ENCODE peak calls at places on chromosomes 16 and 17, in four cellular contexts. One of them, this sample, is unnamed. For H3K4me1 and H3K9me3, the result is how much of the 10 kb centered on the place peaks cover.

GRCh38 chr16:47056704-47057630 is 83.5 kb upstream of the DNAJA2 start:
- DNase-seq in small intestine: no peak
- DNase-seq in cardiac muscle cell: no peak
- DNase-seq in endothelial cell of umbilical vein: no peak
- DNase-seq in this sample: no peak

GRCh38 chr17:59093702-59094231 is 12.9 kb downstream of the TRIM37 start:
- DNase-seq in small intestine: no peak
- DNase-seq in cardiac muscle cell: peak
- DNase-seq in endothelial cell of umbilical vein: peak
- DNase-seq in this sample: peak

GRCh38 chr16:84307209-84307954 is 12.7 kb downstream of the WFDC1 start:
- DNase-seq in small intestine: no peak
- DNase-seq in cardiac muscle cell: no peak
- DNase-seq in endothelial cell of umbilical vein: no peak
- DNase-seq in this sample: no peak

GRCh38 chr16:9259914-9260608 is 168.6 kb downstream of the HAPSTR1 start:
- DNase-seq in small intestine: no peak
- DNase-seq in cardiac muscle cell: no peak
- DNase-seq in endothelial cell of umbilical vein: no peak
- DNase-seq in this sample: no peak

GRCh38 chr17:1398028-1398427 is 2.0 kb downstream of the YWHAE start:
- DNase-seq in small intestine: no peak
- DNase-seq in cardiac muscle cell: peak
- DNase-seq in endothelial cell of umbilical vein: no peak
- DNase-seq in this sample: no peak

GRCh38 chr17:32461853-32462617 is 17.7 kb downstream of the PSMD11 start:
- DNase-seq in small intestine: peak
- DNase-seq in cardiac muscle cell: peak
- DNase-seq in endothelial cell of umbilical vein: peak
- DNase-seq in this sample: peak

GRCh38 chr16:66446737-66447136 is 19.6 kb downstream of the BEAN1 start:
- DNase-seq in small intestine: no peak
- DNase-seq in cardiac muscle cell: no peak
- DNase-seq in endothelial cell of umbilical vein: no peak
- DNase-seq in this sample: no peak

GRCh38 chr17:77307479-77308198 is 166.9 kb downstream of the SEC14L1 start:
- DNase-seq in small intestine: no peak
- DNase-seq in cardiac muscle cell: peak
- DNase-seq in endothelial cell of umbilical vein: no peak
- DNase-seq in this sample: no peak

GRCh38 chr17:58279736-58280479 is 827 bp downstream of the MPO start:
- DNase-seq in small intestine: no peak
- DNase-seq in cardiac muscle cell: no peak
- DNase-seq in endothelial cell of umbilical vein: no peak
- DNase-seq in this sample: no peak

GRCh38 chr16:49986351-49987124 is 38.5 kb upstream of the CNEP1R1 start:
- DNase-seq in small intestine: no peak
- DNase-seq in cardiac muscle cell: peak
- DNase-seq in endothelial cell of umbilical vein: peak
- DNase-seq in this sample: no peak

GRCh38 chr16:20940864-20941634 is 40.5 kb downstream of the LYRM1 start:
- DNase-seq in small intestine: peak
- DNase-seq in cardiac muscle cell: no peak
- DNase-seq in endothelial cell of umbilical vein: no peak
- DNase-seq in this sample: no peak

GRCh38 chr16:87780385-87780989 is 14.7 kb upstream of the KLHDC4 start:
- DNase-seq in small intestine: peak
- DNase-seq in cardiac muscle cell: peak
- DNase-seq in endothelial cell of umbilical vein: peak
- DNase-seq in this sample: no peak

GRCh38 chr16:25184771-25185170 is 32.0 kb upstream of the AQP8 start:
- DNase-seq in small intestine: no peak
- DNase-seq in cardiac muscle cell: no peak
- DNase-seq in endothelial cell of umbilical vein: no peak
- DNase-seq in this sample: no peak

GRCh38 chr16:83689385-83689831 is 118.4 kb upstream of the HSBP1 start:
- DNase-seq in small intestine: peak
- DNase-seq in cardiac muscle cell: peak
- DNase-seq in endothelial cell of umbilical vein: peak
- DNase-seq in this sample: no peak

GRCh38 chr17:49495842-49496182 is 719 bp downstream of the NGFR start:
- DNase-seq in small intestine: no peak
- DNase-seq in cardiac muscle cell: no peak
- DNase-seq in endothelial cell of umbilical vein: no peak
- DNase-seq in this sample: no peak

GRCh38 chr17:79948406-79948917 is 87.2 kb downstream of the TBC1D16 start:
- DNase-seq in small intestine: no peak
- DNase-seq in cardiac muscle cell: no peak
- DNase-seq in endothelial cell of umbilical vein: no peak
- DNase-seq in this sample: no peak

GRCh38 chr17:50731575-50732460 is 12.4 kb downstream of the LUC7L3 start:
- DNase-seq in small intestine: peak
- DNase-seq in cardiac muscle cell: no peak
- DNase-seq in endothelial cell of umbilical vein: no peak
- DNase-seq in this sample: no peak
- H3K4me1 ChIP-seq in small intestine: under half
- H3K4me1 ChIP-seq in cardiac muscle cell: under half
- H3K4me1 ChIP-seq in endothelial cell of umbilical vein: under half
- H3K4me1 ChIP-seq in this sample: under half

GRCh38 chr16:35492225-35492624 is 2032.8 kb downstream of the TP53TG3F start:
- DNase-seq in small intestine: no peak
- DNase-seq in cardiac muscle cell: no peak
- DNase-seq in endothelial cell of umbilical vein: no peak
- DNase-seq in this sample: no peak
- H3K9me3 ChIP-seq in small intestine: under half
- H3K9me3 ChIP-seq in cardiac muscle cell: under half
- H3K9me3 ChIP-seq in endothelial cell of umbilical vein: under half
- H3K9me3 ChIP-seq in this sample: under half

GRCh38 chr16:4588961-4589360 is 25.7 kb downstream of the UBALD1 start:
- DNase-seq in small intestine: no peak
- DNase-seq in cardiac muscle cell: no peak
- DNase-seq in endothelial cell of umbilical vein: no peak
- DNase-seq in this sample: no peak

GRCh38 chr16:4591706-4592470 is 22.8 kb downstream of the UBALD1 start:
- DNase-seq in small intestine: no peak
- DNase-seq in cardiac muscle cell: no peak
- DNase-seq in endothelial cell of umbilical vein: no peak
- DNase-seq in this sample: no peak

GRCh38 chr16:4591191-4591590 is 23.5 kb downstream of the UBALD1 start:
- DNase-seq in small intestine: no peak
- DNase-seq in cardiac muscle cell: no peak
- DNase-seq in endothelial cell of umbilical vein: no peak
- DNase-seq in this sample: no peak

DNA sequence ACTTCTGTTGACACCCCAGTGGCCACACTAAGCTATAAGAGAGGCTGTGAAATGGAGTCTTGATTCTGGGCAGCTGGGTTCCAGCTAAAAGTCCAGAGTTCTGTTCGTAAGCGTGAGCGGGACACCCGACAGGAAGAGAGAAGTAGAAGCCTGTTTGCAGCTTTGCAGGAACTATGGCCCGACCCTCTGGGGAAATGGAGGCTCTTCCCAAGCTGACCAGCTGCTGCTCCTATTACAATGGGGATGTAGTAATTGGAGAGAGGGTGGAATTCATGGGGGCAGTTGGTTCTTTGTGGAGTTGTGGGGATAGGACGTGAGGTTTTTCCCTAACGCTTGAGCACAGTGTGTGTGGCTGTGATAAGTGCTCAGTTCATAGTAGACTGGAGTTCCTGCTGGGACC is 28.4 kb downstream of the UBALD1 start:
- DNase-seq in small intestine: no peak
- DNase-seq in cardiac muscle cell: no peak
- DNase-seq in endothelial cell of umbilical vein: no peak
- DNase-seq in this sample: no peak
- H3K4me1 ChIP-seq in small intestine: under half
- H3K4me1 ChIP-seq in cardiac muscle cell: under half
- H3K4me1 ChIP-seq in endothelial cell of umbilical vein: under half
- H3K4me1 ChIP-seq in this sample: under half

DNA sequence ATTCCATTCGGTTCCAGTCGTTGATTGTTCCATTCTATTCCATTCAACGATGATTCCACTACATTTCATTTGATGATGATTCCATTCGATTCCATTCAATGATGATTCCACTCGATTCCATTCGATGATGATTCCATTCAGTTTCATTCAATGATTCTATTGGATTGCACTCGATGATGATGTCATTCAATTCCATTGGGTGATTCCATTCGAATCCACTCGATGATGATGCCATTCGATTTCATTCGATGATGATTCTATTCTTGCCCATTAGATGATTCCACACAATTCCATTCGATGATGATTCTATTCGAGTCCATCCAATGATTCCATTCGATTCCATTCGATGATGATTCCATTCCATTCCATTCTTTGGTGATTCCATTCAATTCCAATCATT is 1283.7 kb downstream of the TP53TG3F start:
- DNase-seq in small intestine: no peak
- DNase-seq in cardiac muscle cell: no peak
- DNase-seq in endothelial cell of umbilical vein: no peak
- DNase-seq in this sample: no peak
- H3K9me3 ChIP-seq in small intestine: under half
- H3K9me3 ChIP-seq in cardiac muscle cell: under half
- H3K9me3 ChIP-seq in endothelial cell of umbilical vein: under half
- H3K9me3 ChIP-seq in this sample: under half

GRCh38 chr17:10115536-10115932 is 82.9 kb downstream of the GAS7 start:
- DNase-seq in small intestine: no peak
- DNase-seq in cardiac muscle cell: peak
- DNase-seq in endothelial cell of umbilical vein: no peak
- DNase-seq in this sample: no peak
- H3K4me1 ChIP-seq in small intestine: under half
- H3K4me1 ChIP-seq in cardiac muscle cell: under half
- H3K4me1 ChIP-seq in endothelial cell of umbilical vein: under half
- H3K4me1 ChIP-seq in this sample: under half

DNA sequence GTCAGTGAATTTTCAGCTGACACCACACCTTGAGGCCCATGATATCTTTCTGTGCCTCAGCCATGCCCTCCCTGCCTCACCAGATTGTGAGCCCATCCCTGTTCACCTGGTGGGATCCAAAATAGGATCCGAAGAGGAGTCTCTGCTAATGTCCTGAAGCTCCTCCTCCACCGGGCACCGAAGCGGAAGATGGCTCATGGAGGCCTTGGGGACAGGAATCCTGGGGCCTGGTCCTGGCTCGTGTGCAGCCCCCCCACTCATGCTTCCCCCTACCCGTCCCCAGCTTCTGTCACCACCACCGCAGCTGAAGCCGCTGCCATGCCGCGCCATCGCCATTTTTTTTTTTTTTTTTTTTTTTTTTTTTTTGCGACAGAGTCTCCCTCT is 1683.4 kb downstream of the TP53TG3F start:
- DNase-seq in small intestine: no peak
- DNase-seq in cardiac muscle cell: no peak
- DNase-seq in endothelial cell of umbilical vein: no peak
- DNase-seq in this sample: no peak
- H3K9me3 ChIP-seq in small intestine: under half
- H3K9me3 ChIP-seq in cardiac muscle cell: under half
- H3K9me3 ChIP-seq in endothelial cell of umbilical vein: under half
- H3K9me3 ChIP-seq in this sample: under half

DNA sequence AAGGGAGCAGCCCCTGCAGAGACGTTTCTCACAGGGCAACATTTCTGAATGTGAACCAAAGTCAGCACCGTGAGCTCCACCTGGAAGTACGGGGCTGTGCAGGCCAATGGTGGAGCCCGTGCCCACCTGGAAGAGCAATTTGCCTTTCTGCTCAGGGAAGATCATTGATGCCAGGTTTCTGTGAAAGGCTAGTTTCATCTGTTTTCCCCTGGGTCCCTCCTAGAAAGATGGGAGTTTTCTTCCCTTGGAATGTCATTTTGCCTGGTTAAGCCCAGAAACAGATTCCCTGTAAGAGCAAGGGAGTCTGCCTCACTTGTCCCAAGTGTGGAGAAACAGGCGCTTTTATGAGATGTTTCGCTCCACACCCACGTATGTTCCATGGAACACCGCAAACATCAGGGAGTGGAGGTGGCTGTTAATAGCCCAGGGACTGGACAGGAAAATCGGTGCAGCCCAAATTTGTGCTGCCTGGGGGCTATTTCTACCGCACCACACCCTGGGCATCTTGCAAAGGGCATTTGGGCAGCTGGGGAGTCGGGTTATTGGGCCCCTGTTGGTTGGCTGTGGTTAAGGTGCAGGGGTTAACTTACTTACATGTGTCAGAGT is 2.6 kb downstream of the SLC6A4 start:
- DNase-seq in small intestine: no peak
- DNase-seq in cardiac muscle cell: no peak
- DNase-seq in endothelial cell of umbilical vein: no peak
- DNase-seq in this sample: no peak
- H3K4me1 ChIP-seq in small intestine: under half
- H3K4me1 ChIP-seq in cardiac muscle cell: under half
- H3K4me1 ChIP-seq in endothelial cell of umbilical vein: under half
- H3K4me1 ChIP-seq in this sample: under half

This sample was measured in Caco-2.